ENCODE peak calls at places on chromosomes 4 and X, in five cellular contexts. A is left lung, M is tibial nerve, Z is SJSA1, Q is pancreas. L is an unnamed sample.
A peak's percentile ranks its signal among the peaks of the same experiment; 100 is the strongest.

GRCh38 chr4:47749858-47750257 is 88.0 kb downstream of the CORIN start:
- DNase-seq in A (no peak), M (no peak), Z (no peak), Q (no peak), L (no peak)

GRCh38 chr4:184980261-184980660 is 38.0 kb upstream of the HELT start:
- DNase-seq in A (no peak), M (no peak), Z (no peak), Q (no peak), L (no peak)

GRCh38 chrX:9249452-9249851 is 215.4 kb upstream of the TBL1X start:
- DNase-seq in A (no peak), M (no peak), Z (no peak), Q (no peak), L (no peak)

GRCh38 chr4:5451243-5451642 is 257.1 kb downstream of the EVC2 start:
- DNase-seq in A (no peak), M (no peak), Z (no peak), Q (no peak), L (no peak)

GRCh38 chrX:111095974-111096870 is at the start of gene PAK3:
- DNase-seq in A (peak; percentile 41), M (peak; percentile 25), Z (peak; percentile 26), Q (peak; percentile 58), L (no peak)

GRCh38 chrX:68832101-68832416 is 3.2 kb downstream of the EFNB1 start:
- DNase-seq in A (no peak), M (no peak), Z (peak; percentile 28), Q (no peak), L (no peak)

GRCh38 chrX:23694606-23695005 is 27.3 kb downstream of the PRDX4 start:
- DNase-seq in A (no peak), M (peak; percentile 53), Z (no peak), Q (peak; percentile 44), L (peak; percentile 1)

GRCh38 chrX:67651437-67652142 is 107.8 kb downstream of the AR start:
- DNase-seq in A (no peak), M (no peak), Z (no peak), Q (no peak), L (no peak)

DNA sequence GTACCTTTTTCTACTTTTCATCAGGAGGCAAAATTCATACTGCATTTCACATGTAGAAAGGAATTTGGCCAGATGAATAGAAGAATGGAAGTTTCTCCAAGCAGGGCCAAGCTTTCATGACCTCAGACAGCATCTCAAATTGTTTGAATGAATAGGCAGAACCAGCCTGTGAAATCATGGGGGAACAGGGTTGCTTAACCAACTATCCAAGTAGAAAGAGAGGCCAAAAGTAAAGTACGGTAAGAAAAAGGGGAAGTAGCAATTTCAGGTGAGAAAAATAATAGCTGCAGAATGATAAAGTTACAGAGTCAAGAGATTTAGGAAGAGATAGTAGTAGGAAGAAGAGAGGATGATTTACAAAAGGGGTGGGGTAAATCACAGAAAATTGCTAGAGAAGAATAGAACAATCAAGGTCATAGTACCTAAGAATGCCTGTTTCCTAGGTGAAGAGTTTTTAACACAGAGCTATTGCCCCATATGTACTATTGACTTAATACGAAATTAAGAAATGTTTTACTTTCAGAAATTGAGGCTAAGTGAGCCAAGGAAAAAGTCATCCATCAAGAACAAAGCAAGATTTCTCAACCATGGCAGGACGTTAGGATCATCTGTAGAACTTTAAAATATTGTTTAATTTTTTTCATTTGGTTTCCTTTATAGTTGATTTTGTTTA is 177.1 kb upstream of the TET2 start:
- DNase-seq in A (no peak), M (no peak), Z (no peak), Q (no peak), L (no peak)
- H3K27ac ChIP-seq in A (peak overlapping the region; percentile 43), M (no peak overlapping the region), Z (no peak overlapping the region), Q (no peak overlapping the region), L (no peak overlapping the region)

GRCh38 chr4:119290598-119290997 is 31.3 kb downstream of the FABP2 start:
- DNase-seq in A (no peak), M (no peak), Z (no peak), Q (no peak), L (no peak)
- H3K27ac ChIP-seq in A (no peak overlapping the region), M (no peak overlapping the region), Z (no peak overlapping the region), Q (no peak overlapping the region), L (no peak overlapping the region)

GRCh38 chr4:118967393-118967792 is 78.7 kb downstream of the SYNPO2 start:
- DNase-seq in A (no peak), M (peak; percentile 37), Z (no peak), Q (no peak), L (no peak)
- H3K27ac ChIP-seq in A (peak overlapping the region; percentile 67), M (peak overlapping the region; percentile 21), Z (peak overlapping the region; percentile 17), Q (peak overlapping the region; percentile 16), L (no peak overlapping the region)

GRCh38 chrX:13103914-13104274 is 59.5 kb upstream of the FAM9C start:
- DNase-seq in A (no peak), M (no peak), Z (no peak), Q (no peak), L (no peak)

GRCh38 chrX:13099121-13099520 is 54.7 kb upstream of the FAM9C start:
- DNase-seq in A (no peak), M (no peak), Z (no peak), Q (no peak), L (no peak)

GRCh38 chrX:13102636-13103035 is 58.2 kb upstream of the FAM9C start:
- DNase-seq in A (no peak), M (no peak), Z (peak; percentile 18), Q (no peak), L (no peak)

GRCh38 chrX:13103111-13103913 is 58.9 kb upstream of the FAM9C start:
- DNase-seq in A (no peak), M (no peak), Z (no peak), Q (no peak), L (no peak)

DNA sequence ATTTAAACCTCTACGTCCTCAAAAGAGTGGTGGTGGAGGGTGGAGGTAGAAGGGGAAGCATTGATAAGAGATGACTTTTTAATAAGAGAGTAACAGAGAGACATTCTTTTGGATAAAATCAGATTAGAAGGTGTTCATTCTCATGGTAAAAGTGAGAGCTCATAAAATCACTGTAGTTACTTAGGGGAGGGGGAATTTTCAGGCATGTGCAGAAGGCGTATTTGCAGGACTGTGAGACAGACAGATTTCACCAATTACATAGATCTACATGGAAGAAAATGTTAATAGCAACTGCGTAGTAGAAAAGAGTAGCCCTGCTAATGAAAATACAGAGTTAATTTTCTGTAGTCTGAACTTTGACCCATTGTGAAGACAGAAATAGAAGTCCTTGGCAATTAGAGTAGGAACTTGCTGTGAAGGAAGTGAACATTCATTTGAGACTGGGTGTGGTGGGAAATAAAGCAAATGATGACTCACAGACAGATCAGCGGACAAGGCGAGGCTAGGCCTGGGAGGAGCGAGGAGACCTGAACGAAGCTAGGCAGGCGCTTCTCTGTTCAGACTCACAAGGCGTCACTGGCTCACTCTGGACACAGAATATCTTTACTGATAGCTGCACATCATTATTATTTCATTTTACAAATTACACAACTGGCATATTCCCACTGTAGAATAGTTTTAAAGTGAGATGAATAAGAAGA is 57.2 kb upstream of the FAM9C start:
- DNase-seq in A (peak; percentile 70), M (peak; percentile 67), Z (peak; percentile 68), Q (peak; percentile 47), L (no peak)
- H3K27ac ChIP-seq in A (peak overlapping the region; percentile 61), M (no peak overlapping the region), Z (peak overlapping the region; percentile 80), Q (peak overlapping the region; percentile 42), L (no peak overlapping the region)

GRCh38 chr4:98661356-98662054 is 3.1 kb upstream of the TSPAN5 start:
- DNase-seq in A (no peak), M (no peak), Z (no peak), Q (no peak), L (no peak)

GRCh38 chr4:98659106-98659592 is 738 bp upstream of the TSPAN5 start:
- DNase-seq in A (no peak), M (no peak), Z (no peak), Q (no peak), L (no peak)

GRCh38 chr4:98662055-98662453 is 3.6 kb upstream of the TSPAN5 start:
- DNase-seq in A (no peak), M (no peak), Z (no peak), Q (no peak), L (no peak)

GRCh38 chr4:98658287-98659105 is at the start of gene TSPAN5:
- DNase-seq in A (peak; percentile 92), M (peak; percentile 41), Z (peak; percentile 79), Q (peak; percentile 74), L (peak; percentile 76)

DNA sequence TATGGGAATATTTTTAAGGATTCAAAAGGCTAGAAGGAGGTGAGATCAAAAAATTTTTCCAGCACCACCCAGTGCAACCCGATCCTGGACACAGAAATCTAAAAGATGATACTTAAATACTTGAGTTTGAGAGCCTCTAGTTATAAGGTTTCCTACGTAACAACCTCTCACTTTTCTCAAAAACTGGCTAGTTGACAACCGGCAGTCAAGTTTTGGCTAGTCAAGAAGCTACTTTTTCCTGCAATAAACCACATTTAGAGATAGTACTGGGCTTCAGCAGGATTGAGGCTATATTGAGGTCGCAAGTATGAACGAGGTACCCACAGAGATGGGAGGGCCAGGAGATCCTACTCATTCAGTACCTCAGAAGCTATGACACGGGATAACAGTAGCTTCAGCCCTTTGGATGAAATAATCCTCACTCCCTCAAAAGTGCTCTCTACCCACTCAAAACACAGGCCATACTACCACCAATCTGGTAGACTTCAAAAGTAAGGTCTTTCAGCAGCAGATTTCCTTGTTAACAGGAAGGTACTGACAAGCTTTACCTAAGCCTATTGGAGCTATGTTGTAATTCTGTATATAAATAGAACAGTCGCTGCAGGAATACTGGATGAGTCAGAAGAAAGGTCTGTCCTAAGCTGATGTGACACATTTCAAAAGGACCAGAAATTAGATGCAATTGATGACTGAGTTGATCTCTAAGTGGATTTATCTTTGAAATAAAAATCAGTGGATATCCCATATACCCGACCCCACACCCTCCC is 1.5 kb upstream of the TSPAN5 start:
- DNase-seq in A (no peak), M (no peak), Z (peak; percentile 19), Q (no peak), L (no peak)
- H3K27ac ChIP-seq in A (no peak overlapping the region), M (no peak overlapping the region), Z (no peak overlapping the region), Q (no peak overlapping the region), L (peak overlapping the region; percentile 87)

DNA sequence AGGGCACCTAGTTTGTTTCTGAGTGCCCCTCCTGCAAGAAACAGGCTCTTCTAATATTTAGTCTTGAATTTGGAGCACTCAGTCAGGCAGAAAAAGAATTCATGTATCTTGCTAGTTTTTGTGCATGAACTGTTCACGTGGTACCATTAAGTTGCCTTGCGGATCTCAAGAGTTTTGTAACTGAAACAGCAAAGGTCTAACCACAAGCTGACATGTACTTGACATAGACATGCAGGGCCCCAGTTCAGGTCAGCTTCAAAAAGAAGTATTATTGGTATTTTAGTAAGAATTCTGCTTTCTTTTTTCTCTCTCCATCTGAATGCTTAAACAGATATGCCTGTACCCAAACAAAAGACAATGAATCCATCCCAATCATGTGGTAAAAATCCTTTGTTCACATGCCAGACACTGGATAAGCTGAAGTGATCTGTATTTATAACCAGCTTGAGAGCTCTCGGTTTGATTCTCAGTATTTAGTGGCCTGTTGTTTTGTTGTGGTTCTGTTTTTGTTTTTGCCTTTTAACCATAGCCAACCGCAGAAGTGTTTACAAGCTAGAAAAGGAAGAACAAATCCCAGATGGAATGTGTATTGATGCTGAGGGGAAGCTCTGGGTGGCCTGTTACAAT is 13.0 kb downstream of the RGN start:
- DNase-seq in A (no peak), M (no peak), Z (peak; percentile 58), Q (no peak), L (no peak)
- H3K27ac ChIP-seq in A (no peak overlapping the region), M (no peak overlapping the region), Z (no peak overlapping the region), Q (no peak overlapping the region), L (peak overlapping the region; percentile 8)

GRCh38 chr4:77734928-77735327 is 84.2 kb downstream of the CNOT6L start:
- DNase-seq in A (no peak), M (no peak), Z (peak; percentile 44), Q (no peak), L (no peak)
- H3K27ac ChIP-seq in A (peak overlapping the region; percentile 43), M (no peak overlapping the region), Z (no peak overlapping the region), Q (no peak overlapping the region), L (no peak overlapping the region)

GRCh38 chrX:46758163-46758955 is 559 bp downstream of the SLC9A7 start:
- DNase-seq in A (peak; percentile 66), M (no peak), Z (no peak), Q (peak; percentile 15), L (no peak)
- H3K27ac ChIP-seq in A (no peak overlapping the region), M (peak overlapping the region; percentile 3), Z (no peak overlapping the region), Q (peak overlapping the region; percentile 67), L (no peak overlapping the region)